ENCODE peak calls at places on chromosomes 11 and 22, in six cellular contexts. U is suprapubic skin, K is sigmoid colon, Q is adrenal gland, F is stomach, A is heart left ventricle. Z is an unnamed sample.

GRCh38 chr11:46273511-46274205 is 3.8 kb upstream of the CREB3L1 start:
- DNase-seq in K (no peak), A (no peak), U (no peak), F (peak; percentile 78), Q (no peak), Z (peak; percentile 57)

GRCh38 chr11:117618956-117619355 is 178.1 kb downstream of the DSCAML1 start:
- DNase-seq in U (no peak), F (no peak), K (peak; percentile 57), A (no peak), Q (peak; percentile 26), Z (no peak)

GRCh38 chr11:86108890-86109638 is 40.2 kb upstream of the PICALM start:
- DNase-seq in F (no peak), U (no peak), Q (no peak), A (no peak), K (no peak), Z (no peak)

GRCh38 chr22:30310881-30311771 is 15.6 kb downstream of the TBC1D10A start:
- DNase-seq in U (no peak), F (peak; percentile 92), K (peak; percentile 94), A (peak; percentile 84), Q (peak; percentile 90), Z (no peak)

GRCh38 chr11:109298865-109299264 is 123.1 kb upstream of the C11orf87 start:
- DNase-seq in A (no peak), Q (no peak), F (no peak), K (no peak), U (no peak), Z (no peak)

GRCh38 chr11:37422511-37422910 is 824.5 kb upstream of the RAG2 start:
- DNase-seq in F (no peak), A (no peak), Q (no peak), K (no peak), U (no peak), Z (no peak)

GRCh38 chr11:128779036-128779435 is 85.2 kb downstream of the FLI1 start:
- DNase-seq in U (no peak), K (no peak), Q (no peak), F (no peak), A (no peak), Z (no peak)

GRCh38 chr11:129289350-129290040 is 86.2 kb upstream of the BARX2 start:
- DNase-seq in K (no peak), Q (no peak), U (no peak), F (no peak), A (no peak), Z (no peak)

GRCh38 chr11:8789864-8790263 is 107.3 kb downstream of the RPL27A start:
- DNase-seq in F (no peak), Q (no peak), U (no peak), A (no peak), K (no peak), Z (no peak)

GRCh38 chr11:78652866-78653265 is 78.2 kb upstream of the NARS2 start:
- DNase-seq in K (no peak), Q (no peak), F (no peak), U (no peak), A (no peak), Z (no peak)

GRCh38 chr11:77125191-77125590 is 2.9 kb upstream of the MYO7A start:
- DNase-seq in U (no peak), K (no peak), Q (no peak), F (no peak), A (no peak), Z (no peak)

GRCh38 chr11:111737180-111737876 is 28.9 kb downstream of the PPP2R1B start:
- DNase-seq in K (peak; percentile 69), U (no peak), A (no peak), F (no peak), Q (no peak), Z (peak; percentile 73)

GRCh38 chr11:43948341-43949185 is 6.1 kb downstream of the C11orf96 start:
- DNase-seq in A (no peak), F (no peak), U (peak; percentile 26), K (no peak), Q (no peak), Z (no peak)

GRCh38 chr11:81222491-81222890 is 1511.2 kb downstream of the FAM181B start:
- DNase-seq in U (no peak), A (no peak), Q (no peak), K (no peak), F (no peak), Z (no peak)

GRCh38 chr22:17191163-17191562 is 28.1 kb downstream of the ADA2 start:
- DNase-seq in K (no peak), F (no peak), A (no peak), Q (no peak), U (no peak), Z (no peak)

GRCh38 chr11:12889243-12889642 is 119.9 kb upstream of the RASSF10 start:
- DNase-seq in F (no peak), A (peak; percentile 33), K (peak; percentile 82), U (no peak), Q (no peak), Z (no peak)

GRCh38 chr11:74870485-74870884 is 78.4 kb downstream of the XRRA1 start:
- DNase-seq in K (no peak), Q (no peak), F (no peak), U (no peak), A (no peak), Z (no peak)

GRCh38 chr11:75236062-75236461 is 4.5 kb upstream of the TPBGL start:
- DNase-seq in A (no peak), F (peak; percentile 5), K (no peak), U (peak; percentile 59), Q (no peak), Z (no peak)

GRCh38 chr11:1352696-1353382 is 36.9 kb upstream of the BRSK2 start:
- DNase-seq in Q (no peak), K (peak; percentile 24), A (no peak), U (no peak), F (no peak), Z (peak; percentile 17)

GRCh38 chr11:78080818-78081495 is 1.3 kb upstream of the NDUFC2 start:
- DNase-seq in K (no peak), Q (no peak), U (no peak), F (no peak), A (peak; percentile 25), Z (no peak)

GRCh38 chr11:8610532-8611116 is 16.6 kb upstream of the STK33 start:
- DNase-seq in F (no peak), K (no peak), A (no peak), Q (no peak), U (no peak), Z (no peak)

GRCh38 chr11:134447696-134448095 is 35.7 kb upstream of the B3GAT1 start:
- DNase-seq in Q (no peak), F (no peak), A (no peak), U (no peak), K (peak; percentile 37), Z (no peak)

GRCh38 chr22:42621505-42622002 is 6.9 kb upstream of the POLDIP3 start:
- DNase-seq in A (peak; percentile 74), F (peak; percentile 78), Q (peak; percentile 82), U (peak; percentile 89), K (no peak), Z (peak; percentile 90)

DNA sequence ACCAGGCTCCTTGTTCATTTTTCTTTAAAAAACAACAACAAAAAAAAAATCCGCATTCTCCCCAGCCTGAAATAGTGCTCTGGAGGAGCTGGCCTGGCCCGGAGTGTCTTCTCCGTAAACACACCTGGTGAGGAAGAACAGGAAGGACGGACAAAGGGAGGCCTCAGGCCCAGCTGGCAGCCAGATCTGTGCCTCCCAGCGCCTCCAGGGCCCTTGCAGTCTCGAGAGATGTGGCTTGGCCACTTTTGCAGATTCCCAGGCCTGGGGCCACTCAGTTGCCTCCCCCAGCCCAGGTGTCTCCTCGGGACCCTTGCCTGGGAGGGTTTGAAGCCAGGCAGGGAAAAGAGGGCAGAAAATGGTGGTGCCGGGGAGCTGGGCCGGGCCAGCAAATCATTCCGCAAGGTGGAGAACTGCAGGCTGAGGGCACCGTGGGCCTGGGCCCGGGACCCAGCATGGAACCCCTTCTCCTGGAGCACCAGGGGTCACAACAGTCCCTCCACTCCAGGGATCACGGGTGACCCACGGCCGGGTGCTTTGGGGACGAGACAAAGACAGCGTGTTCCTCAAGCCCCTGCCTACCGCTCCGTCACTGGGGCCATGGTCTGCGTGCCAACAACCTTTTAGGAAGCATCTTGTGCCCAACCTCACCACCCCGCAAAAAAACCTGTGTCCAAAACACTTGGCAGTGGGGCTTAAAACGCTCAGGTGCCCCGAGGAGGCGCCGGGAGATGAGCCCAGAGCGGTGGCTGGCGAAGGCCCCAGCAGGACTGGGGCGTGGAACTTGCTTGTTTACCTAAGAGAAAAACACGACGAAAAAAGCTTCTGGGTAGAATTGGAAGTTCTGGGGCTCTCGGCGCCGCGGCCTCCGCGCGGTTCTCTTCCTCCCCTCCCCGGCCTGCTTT is 67.1 kb upstream of the WNT7B start:
- DNase-seq in K (peak; percentile 81), F (peak; percentile 54), Q (no peak), A (no peak), U (peak; percentile 87), Z (peak; percentile 82)
- TF ChIP-seq POLR2A in K (peak; percentile 19), F (no peak), Q (no peak), A (no peak), U (no peak), Z (no peak)

GRCh38 chr11:70882716-70883085 is 369.7 kb downstream of the SHANK2 start:
- DNase-seq in A (no peak), F (no peak), U (no peak), Q (no peak), K (no peak), Z (no peak)
- H3K9me3 ChIP-seq in A (no peaks in the 10 kb centered on the region), F (no peaks in the 10 kb centered on the region), U (no peaks in the 10 kb centered on the region), Q (no peaks in the 10 kb centered on the region), K (no peaks in the 10 kb centered on the region), Z (no peaks in the 10 kb centered on the region)

DNA sequence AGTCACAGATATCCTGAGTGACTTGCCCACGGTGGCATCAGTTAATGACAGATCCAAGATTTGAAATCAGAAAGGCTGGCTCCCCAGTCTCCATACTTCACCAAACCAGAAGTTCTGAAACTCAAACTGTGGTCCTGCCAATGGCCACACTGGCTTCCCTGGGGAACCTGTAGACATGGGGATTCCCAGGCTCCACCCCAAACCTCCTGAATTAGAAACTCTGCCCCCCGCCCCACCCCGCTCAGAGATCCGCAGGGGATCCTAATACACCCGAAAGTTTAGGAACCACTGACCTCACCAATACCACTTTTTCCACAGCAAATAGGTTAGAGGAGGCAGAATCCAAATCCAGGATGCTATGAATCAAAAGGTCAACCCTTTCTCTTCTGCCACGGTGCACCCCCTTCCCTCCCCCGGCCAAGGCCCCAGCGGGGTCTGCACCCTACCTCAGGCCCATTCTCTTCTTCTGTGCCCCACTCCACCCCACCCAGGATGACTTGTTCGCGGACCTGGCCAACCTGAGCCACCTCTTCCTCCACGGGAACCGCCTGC is 15.4 kb downstream of the RTN4RL2 start:
- DNase-seq in K (no peak), A (no peak), U (no peak), Q (no peak), F (no peak), Z (no peak)
- H3K4me3 ChIP-seq in K (peak overlapping the region; percentile 15), A (peak overlapping the region; percentile 53), U (peak overlapping the region; percentile 56), Q (peak overlapping the region; percentile 9), F (peak overlapping the region; percentile 61), Z (no peak overlapping the region)

DNA sequence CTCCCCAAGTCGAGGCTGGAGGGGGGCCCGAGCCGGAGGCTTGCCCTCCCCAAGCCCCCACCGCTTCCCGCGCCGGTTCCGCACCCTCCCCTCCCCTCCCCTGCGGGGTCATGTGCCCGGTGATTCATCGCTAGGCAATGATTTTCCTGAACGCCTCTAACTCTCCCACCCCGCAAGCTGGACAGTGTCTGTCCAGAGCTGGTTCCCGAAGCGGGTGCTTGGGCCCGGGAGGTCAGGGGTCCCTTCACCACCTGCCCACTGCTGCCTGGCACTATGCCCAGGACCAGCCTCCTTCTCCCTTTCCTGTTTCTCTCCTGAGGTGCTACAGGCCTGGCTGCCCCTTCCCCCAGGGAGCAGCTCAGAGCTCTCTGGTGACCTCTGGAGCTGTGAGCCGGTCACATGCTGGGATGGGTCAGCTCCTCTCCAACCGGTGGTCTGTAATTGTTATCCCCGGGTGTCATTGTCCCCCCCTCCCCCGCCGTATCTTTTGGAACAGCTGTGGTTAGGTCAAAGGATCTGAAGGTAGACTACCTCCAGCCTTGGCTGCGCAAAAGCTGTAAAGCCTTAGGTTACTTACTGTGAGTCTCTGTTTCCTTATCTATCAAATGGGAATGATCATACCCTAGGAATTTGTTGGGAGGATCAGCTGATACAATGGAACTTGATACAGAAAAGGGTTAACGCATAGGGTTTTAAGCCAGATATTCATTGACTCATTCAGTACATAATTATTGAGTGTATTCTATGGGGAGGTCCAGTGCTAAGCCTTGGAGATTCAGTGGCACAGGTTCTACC is 722 bp downstream of the STX3 start:
- DNase-seq in U (peak; percentile 88), A (peak; percentile 82), Q (peak; percentile 86), K (peak; percentile 90), F (peak; percentile 79), Z (peak; percentile 93)
- TF ChIP-seq POLR2A in U (no peak), A (no peak), Q (peak; percentile 59), K (no peak), F (no peak), Z (no peak)

Z was measured in spleen.